ENCODE peak calls at places on chromosomes 13 and 19, in ten cellular contexts. A is left lung; X is ovary; I is colonic mucosa; P is uterus; Z is CD8-positive, alpha-beta T cell; S is brain microvascular endothelial cell; F is astrocyte of the spinal cord; Q is heart left ventricle; R is astrocyte. H is an unnamed sample.

GRCh38 chr19:15432018-15432494 is 13.3 kb upstream of the AKAP8L start:
- DNase-seq in A (no peak), Z (no peak), I (no peak), S (no peak), P (no peak), F (no peak), R (no peak), X (no peak), Q (no peak), H (no peak)

GRCh38 chr13:42981317-42981716 is 10.7 kb downstream of the EPSTI1 start:
- DNase-seq in F (peak), X (no peak), P (no peak), R (peak), A (no peak), Q (no peak), S (no peak), I (no peak), Z (no peak), H (no peak)

GRCh38 chr19:355134-355533 is 10.5 kb upstream of the MIER2 start:
- DNase-seq in P (peak), I (no peak), X (no peak), Q (no peak), S (no peak), F (no peak), A (no peak), R (no peak), Z (no peak), H (no peak)

GRCh38 chr19:34288381-34288780 is 34.0 kb downstream of the GARRE1 start:
- DNase-seq in Z (no peak), P (no peak), I (no peak), X (no peak), A (no peak), R (no peak), Q (no peak), F (no peak), S (no peak), H (no peak)

GRCh38 chr13:103388839-103389238 is 322.6 kb upstream of the SLC10A2 start:
- DNase-seq in Q (no peak), I (no peak), R (no peak), F (no peak), S (no peak), P (no peak), Z (no peak), X (no peak), A (no peak), H (no peak)

GRCh38 chr13:108463365-108463764 is 166.0 kb upstream of the MYO16 start:
- DNase-seq in A (no peak), P (no peak), S (peak), X (no peak), F (peak), Z (no peak), Q (no peak), R (peak), I (no peak), H (peak)

GRCh38 chr13:39058040-39058439 is 19.8 kb downstream of the NHLRC3 start:
- DNase-seq in Q (no peak), S (no peak), A (no peak), P (no peak), F (no peak), R (no peak), Z (no peak), I (no peak), X (no peak), H (no peak)

GRCh38 chr13:113398963-113399754 is 35.2 kb upstream of the GRTP1 start:
- DNase-seq in R (peak), I (no peak), P (no peak), X (no peak), S (peak), F (peak), Q (no peak), A (peak), Z (no peak), H (peak)

GRCh38 chr19:7815325-7815724 is 14.7 kb upstream of the EVI5L start:
- DNase-seq in A (no peak), X (no peak), I (no peak), Z (no peak), F (no peak), R (no peak), S (no peak), Q (no peak), P (no peak), H (no peak)

GRCh38 chr19:24166055-24166454 is 79.1 kb downstream of the ZNF254 start:
- DNase-seq in Q (no peak), X (no peak), P (no peak), Z (no peak), R (peak), A (no peak), S (peak), F (no peak), I (no peak), H (no peak)

GRCh38 chr13:104253063-104253680 is 1187.0 kb upstream of the SLC10A2 start:
- DNase-seq in P (no peak), Z (no peak), F (peak), A (no peak), R (peak), X (no peak), I (no peak), Q (no peak), S (peak), H (no peak)

GRCh38 chr13:41259875-41260501 is 3.4 kb downstream of the MTRF1 start:
- DNase-seq in S (no peak), R (no peak), Z (no peak), A (no peak), F (no peak), P (no peak), X (no peak), Q (no peak), I (no peak), H (no peak)

GRCh38 chr19:28465317-28466086 is 747.4 kb downstream of the UQCRFS1 start:
- DNase-seq in I (no peak), R (peak), A (no peak), X (no peak), Q (no peak), F (peak), P (no peak), Z (no peak), S (no peak), H (no peak)

GRCh38 chr19:9645466-9645865 is 24.4 kb upstream of the ZNF561 start:
- DNase-seq in Z (no peak), X (no peak), F (no peak), R (no peak), P (no peak), Q (no peak), I (no peak), S (no peak), A (no peak), H (no peak)

GRCh38 chr13:31987535-31988170 is 43.9 kb upstream of the FRY start:
- DNase-seq in A (no peak), Z (no peak), P (no peak), R (no peak), I (no peak), F (no peak), S (no peak), X (no peak), Q (no peak), H (no peak)

GRCh38 chr19:35030257-35031071 is at the start of gene SCN1B:
- DNase-seq in I (no peak), S (peak), Z (peak), R (peak), F (peak), A (peak), Q (peak), X (peak), P (peak), H (no peak)

GRCh38 chr13:35857769-35858168 is 273.4 kb downstream of the DCLK1 start:
- DNase-seq in F (peak), R (peak), A (no peak), Z (no peak), X (no peak), I (no peak), P (no peak), Q (no peak), S (peak), H (peak)

GRCh38 chr19:5804516-5805464 is at the start of gene NRTN:
- DNase-seq in A (peak), P (no peak), R (no peak), X (peak), S (no peak), F (no peak), Z (peak), I (peak), Q (peak), H (no peak)

GRCh38 chr19:36482876-36483275 is 6.5 kb downstream of the ZNF566 start:
- DNase-seq in R (no peak), Z (no peak), A (no peak), I (no peak), P (no peak), F (no peak), S (no peak), X (no peak), Q (no peak), H (no peak)

GRCh38 chr13:98576963-98577822 is at the start of gene STK24:
- DNase-seq in F (peak), P (peak), R (peak), Q (peak), X (peak), S (peak), I (peak), Z (peak), A (peak), H (no peak)

GRCh38 chr19:49398001-49398615 is 10.1 kb downstream of the KASH5 start:
- DNase-seq in P (no peak), Q (no peak), S (no peak), Z (no peak), A (peak), X (no peak), R (no peak), I (no peak), F (no peak), H (no peak)

GRCh38 chr13:26476111-26476743 is 81.3 kb upstream of the WASF3 start:
- DNase-seq in F (peak), A (no peak), I (no peak), X (peak), P (no peak), R (peak), Z (peak), S (peak), Q (peak), H (no peak)

GRCh38 chr19:39110263-39110967 is 15.2 kb upstream of the PAK4 start:
- DNase-seq in I (peak), F (no peak), R (no peak), S (no peak), A (no peak), X (peak), Q (peak), P (no peak), Z (peak), H (no peak)

GRCh38 chr19:2701361-2702169 is 929 bp downstream of the GNG7 start:
- DNase-seq in Z (no peak), F (no peak), Q (no peak), R (no peak), S (no peak), X (no peak), I (no peak), P (no peak), A (no peak), H (no peak)

GRCh38 chr19:387777-388176 is 21.2 kb downstream of the C2CD4C start:
- DNase-seq in I (no peak), F (no peak), Q (no peak), Z (no peak), X (no peak), A (no peak), S (no peak), R (no peak), P (no peak), H (no peak)

GRCh38 chr13:51675877-51676276 is 91.6 kb downstream of the WDFY2 start:
- DNase-seq in A (no peak), F (no peak), I (no peak), R (no peak), P (no peak), Q (no peak), S (no peak), X (no peak), Z (no peak), H (no peak)

GRCh38 chr19:3359850-3360493 is 6.4 kb upstream of the NFIC start:
- DNase-seq in R (no peak), P (no peak), X (no peak), F (no peak), I (no peak), S (no peak), Z (peak), Q (no peak), A (no peak), H (no peak)

DNA sequence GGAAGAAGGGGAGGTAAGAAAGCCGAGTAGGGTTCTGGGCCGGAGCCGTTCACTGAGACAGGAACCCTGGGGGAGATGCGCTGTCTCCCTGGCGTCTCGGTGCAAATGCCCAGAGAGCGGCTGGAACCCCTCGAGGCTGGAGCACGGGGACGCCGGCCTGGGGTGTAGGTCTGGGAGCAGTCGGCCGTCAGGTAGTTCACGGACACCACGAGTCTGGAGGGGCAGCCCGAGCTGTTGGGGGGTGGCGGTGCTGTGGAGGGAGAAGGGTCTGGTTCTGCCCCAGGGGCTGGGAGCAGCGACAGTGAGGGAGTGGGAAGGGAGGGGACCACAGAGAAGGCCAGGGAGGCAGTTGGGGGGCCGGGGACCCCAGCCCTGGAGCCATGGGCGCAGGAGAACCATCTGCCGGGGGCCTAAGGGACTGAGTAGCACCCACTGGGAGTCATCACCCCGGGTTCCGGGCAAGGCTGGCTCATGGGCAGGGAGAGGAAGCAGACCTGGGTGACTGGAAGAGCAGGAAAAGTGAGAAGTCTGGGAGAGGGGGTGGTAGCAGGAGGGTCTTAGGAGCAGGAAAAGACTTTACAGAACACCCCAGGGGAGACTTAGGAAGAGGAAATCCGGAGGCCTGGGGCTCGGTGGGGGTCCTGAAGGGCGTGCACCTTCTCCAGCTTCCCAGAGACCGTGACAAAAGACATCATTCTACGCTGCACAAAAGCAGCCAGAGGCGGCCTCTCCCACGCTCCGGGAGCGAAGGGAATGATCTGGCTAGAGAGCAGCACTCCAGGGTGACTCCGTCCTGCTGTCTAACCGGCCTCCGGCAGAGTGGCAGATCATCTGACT is 173.1 kb upstream of the SOX1 start:
- DNase-seq in Q (no peak), A (no peak), I (no peak), S (no peak), R (no peak), P (no peak), F (no peak), X (no peak), Z (peak), H (no peak)
- H3K4me3 ChIP-seq in Q (peak), A (no peak), I (no peak), S (peak), R (peak), P (no peak), F (no peak), X (no peak), Z (no peak), H (no peak)

GRCh38 chr19:48033604-48034003 is 10.3 kb downstream of the CABP5 start:
- DNase-seq in X (no peak), A (no peak), P (no peak), Z (no peak), Q (no peak), I (no peak), S (no peak), F (no peak), R (no peak), H (no peak)

GRCh38 chr19:48025480-48025879 is 18.4 kb downstream of the CABP5 start:
- DNase-seq in R (no peak), S (no peak), X (no peak), I (no peak), Z (no peak), A (no peak), P (no peak), Q (no peak), F (no peak), H (no peak)

GRCh38 chr19:48029431-48029830 is 14.4 kb downstream of the CABP5 start:
- DNase-seq in R (no peak), F (no peak), S (no peak), X (no peak), Q (no peak), A (no peak), Z (no peak), P (no peak), I (no peak), H (no peak)

GRCh38 chr19:48030073-48030472 is 13.8 kb downstream of the CABP5 start:
- DNase-seq in X (no peak), Z (no peak), I (no peak), P (no peak), A (no peak), R (no peak), S (no peak), Q (no peak), F (no peak), H (no peak)
- TF ChIP-seq CTCF in X (no peak), Z (no peak), I (no peak), P (no peak), A (no peak), R (no peak), S (no peak), Q (no peak), F (no peak), H (no peak)

GRCh38 chr19:40613669-40614594 is 12.8 kb downstream of the LTBP4 start:
- DNase-seq in A (peak), X (peak), R (peak), S (peak), Q (peak), I (peak), Z (peak), P (peak), F (peak), H (no peak)
- H3K4me3 ChIP-seq in A (peak), X (peak), R (peak), S (peak), Q (peak), I (peak), Z (peak), P (peak), F (peak), H (peak)

GRCh38 chr19:30722236-30722635 is 350.1 kb downstream of the ZNF536 start:
- DNase-seq in F (no peak), S (no peak), X (no peak), Z (no peak), R (no peak), A (no peak), Q (no peak), P (no peak), I (no peak), H (no peak)

GRCh38 chr19:30718728-30719127 is 346.5 kb downstream of the ZNF536 start:
- DNase-seq in Z (no peak), I (no peak), S (no peak), F (no peak), R (no peak), A (no peak), Q (peak), X (no peak), P (no peak), H (no peak)

GRCh38 chr19:30719189-30719990 is 347.2 kb downstream of the ZNF536 start:
- DNase-seq in X (peak), P (peak), F (peak), A (no peak), I (peak), Z (no peak), R (peak), S (no peak), Q (peak), H (no peak)

GRCh38 chr19:30718014-30718413 is 345.8 kb downstream of the ZNF536 start:
- DNase-seq in X (no peak), F (no peak), I (no peak), Q (no peak), Z (no peak), P (no peak), A (no peak), R (no peak), S (no peak), H (no peak)

GRCh38 chr19:30719991-30720329 is 347.8 kb downstream of the ZNF536 start:
- DNase-seq in R (no peak), Z (no peak), X (no peak), F (no peak), A (no peak), Q (peak), S (no peak), P (peak), I (no peak), H (no peak)
- TF ChIP-seq CTCF in R (no peak), Z (no peak), X (no peak), F (no peak), A (no peak), Q (no peak), S (no peak), P (no peak), I (no peak), H (no peak)

GRCh38 chr19:51651216-51651846 is 4.7 kb upstream of the SIGLEC14 start:
- DNase-seq in A (no peak), S (no peak), Z (no peak), F (no peak), X (no peak), P (no peak), Q (no peak), I (no peak), R (no peak), H (no peak)
- H3K4me3 ChIP-seq in A (no peak), S (no peak), Z (no peak), F (no peak), X (no peak), P (no peak), Q (no peak), I (no peak), R (no peak), H (no peak)

DNA sequence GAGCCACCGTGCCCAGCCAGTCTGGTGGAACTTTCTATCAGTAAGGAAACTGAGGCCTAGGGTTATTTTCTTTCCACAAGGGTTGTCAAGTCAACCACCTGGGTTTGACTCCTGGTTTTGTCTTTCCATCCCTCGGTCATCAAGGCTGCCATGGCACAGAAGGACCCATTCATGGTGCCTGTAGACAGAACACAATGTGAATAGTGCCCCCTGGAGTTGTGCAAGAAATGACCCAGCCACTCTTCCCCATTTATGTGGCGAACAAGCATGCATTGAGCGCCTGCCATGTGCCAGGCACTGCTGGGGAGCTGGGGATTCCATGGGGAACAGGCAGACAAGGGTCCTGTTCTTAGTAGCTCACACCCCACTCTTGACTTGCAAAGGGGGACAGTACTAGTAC is 4.1 kb downstream of the SMARCA4 start:
- DNase-seq in X (no peak), P (no peak), Z (no peak), S (no peak), A (no peak), R (no peak), F (no peak), Q (no peak), I (no peak), H (no peak)
- TF ChIP-seq CTCF in X (no peak), P (no peak), Z (no peak), S (peak), A (no peak), R (no peak), F (no peak), Q (no peak), I (no peak), H (peak)

DNA sequence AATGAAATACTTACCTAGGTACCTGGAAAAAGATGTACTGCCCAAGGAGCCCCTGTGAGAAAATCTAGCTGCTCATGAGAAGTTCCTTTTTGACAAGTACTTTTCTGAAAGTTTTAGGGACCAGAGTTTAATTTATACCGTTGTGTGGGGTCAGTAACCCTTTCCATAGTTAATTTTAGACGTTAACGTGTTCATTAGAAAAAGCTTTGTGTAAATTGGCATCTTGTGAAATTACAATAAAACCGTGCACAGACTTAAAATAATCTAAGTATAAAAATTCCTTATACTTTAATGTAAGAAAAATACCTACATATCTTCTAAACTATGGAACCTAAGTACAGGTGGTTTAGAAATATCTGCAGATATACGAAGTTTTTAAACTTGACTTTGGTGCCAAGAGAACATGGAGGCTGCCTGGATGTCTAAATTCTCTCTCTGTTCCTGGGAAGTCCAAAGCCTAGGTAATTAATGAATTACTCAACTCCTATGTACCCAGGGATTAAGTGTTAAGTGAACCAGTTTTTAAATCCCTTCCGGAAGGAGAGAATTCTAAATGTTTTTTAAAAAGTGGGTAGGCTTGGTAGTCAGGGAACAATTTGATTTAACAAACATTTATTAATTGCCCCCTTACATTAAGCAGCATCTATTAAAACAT is 50.2 kb upstream of the PDX1 start:
- DNase-seq in I (no peak), S (no peak), Z (no peak), P (no peak), F (no peak), A (no peak), Q (no peak), X (no peak), R (no peak), H (no peak)
- H3K4me3 ChIP-seq in I (no peak), S (no peak), Z (no peak), P (no peak), F (no peak), A (no peak), Q (no peak), X (no peak), R (no peak), H (no peak)

H was measured in retinal pigment epithelial cell.